ENCODE peak calls at places on chromosomes 3 and 15, in seven cellular contexts. I is K562, K is HepG2, L is HCT116, Q is T47D, J is GM12878, O is SK-N-SH. S is an unnamed sample.
A peak's percentile ranks its signal among the peaks of the same experiment; 100 is the strongest.

GRCh38 chr3:16174389-16174788 is at the start of gene GALNT15:
- DNase-seq in Q (peak; percentile 28), I (no peak), K (no peak), O (peak; percentile 82), J (no peak), L (no peak), S (no peak)

GRCh38 chr15:83108266-83109219 is 1.1 kb downstream of the TM6SF1 start:
- DNase-seq in O (peak; percentile 33), K (no peak), I (no peak), J (peak; percentile 24), Q (no peak), L (no peak), S (no peak)

GRCh38 chr15:35697549-35698299 is 151.8 kb upstream of the DPH6 start:
- DNase-seq in K (no peak), I (no peak), L (no peak), O (no peak), J (no peak), Q (peak; percentile 30), S (no peak)

GRCh38 chr15:64991536-64992135 is 1.9 kb upstream of the SPG21 start:
- DNase-seq in J (no peak), O (no peak), K (no peak), I (no peak), Q (no peak), L (no peak), S (no peak)

GRCh38 chr3:156459434-156459833 is 95.5 kb downstream of the SSR3 start:
- DNase-seq in O (no peak), Q (peak; percentile 37), J (no peak), K (no peak), I (no peak), L (no peak), S (no peak)

GRCh38 chr3:170740726-170741591 is 129.0 kb downstream of the RPL22L1 start:
- DNase-seq in K (no peak), J (no peak), I (no peak), Q (peak; percentile 78), L (no peak), O (no peak), S (no peak)

GRCh38 chr3:24773798-24774197 is 279.1 kb upstream of the THRB start:
- DNase-seq in O (peak; percentile 55), K (peak; percentile 49), J (no peak), Q (peak; percentile 79), I (peak; percentile 17), L (peak; percentile 46), S (peak; percentile 10)

GRCh38 chr15:60651734-60652141 is 172.8 kb upstream of the ICE2 start:
- DNase-seq in O (no peak), Q (no peak), I (no peak), L (no peak), J (peak; percentile 52), K (no peak), S (no peak)

GRCh38 chr3:57288403-57288802 is 4.1 kb downstream of the ASB14 start:
- DNase-seq in O (no peak), K (no peak), Q (no peak), I (no peak), J (no peak), L (no peak), S (no peak)

GRCh38 chr3:197501496-197501878 is 54.3 kb downstream of the BDH1 start:
- DNase-seq in K (peak; percentile 62), O (no peak), L (no peak), J (peak; percentile 45), Q (peak; percentile 86), I (peak; percentile 53), S (no peak)

GRCh38 chr15:70498096-70498626 is 265.2 kb downstream of the UACA start:
- DNase-seq in O (no peak), I (no peak), L (no peak), K (no peak), Q (no peak), J (no peak), S (no peak)

GRCh38 chr3:150248116-150248864 is 159.8 kb upstream of the TSC22D2 start:
- DNase-seq in L (no peak), Q (peak; percentile 38), J (no peak), K (no peak), O (no peak), I (no peak), S (no peak)

GRCh38 chr3:128297401-128298138 is 144.3 kb downstream of the EEFSEC start:
- DNase-seq in K (no peak), O (no peak), Q (peak; percentile 64), L (no peak), J (no peak), I (no peak), S (peak; percentile 23)

GRCh38 chr15:77819271-77819806 is 186.6 kb upstream of the LINGO1 start:
- DNase-seq in O (peak; percentile 79), Q (no peak), I (no peak), J (no peak), K (no peak), L (no peak), S (peak; percentile 61)

GRCh38 chr15:25863067-25863967 is at the start of gene ATP10A:
- DNase-seq in O (peak; percentile 56), Q (peak; percentile 55), L (no peak), I (no peak), K (no peak), J (no peak), S (peak; percentile 73)

GRCh38 chr15:48565560-48566482 is 79.7 kb downstream of the FBN1 start:
- DNase-seq in K (no peak), J (no peak), L (no peak), Q (no peak), O (no peak), I (no peak), S (no peak)

GRCh38 chr15:41862515-41863116 is 24.0 kb downstream of the PLA2G4B start:
- DNase-seq in K (peak; percentile 20), L (peak; percentile 15), O (no peak), Q (peak; percentile 82), I (no peak), J (no peak), S (no peak)

GRCh38 chr15:63232943-63233342 is 43.5 kb downstream of the RAB8B start:
- DNase-seq in I (no peak), J (no peak), O (no peak), K (no peak), L (no peak), Q (no peak), S (no peak)

GRCh38 chr15:85607842-85608241 is 186.9 kb downstream of the KLHL25 start:
- DNase-seq in J (no peak), K (no peak), Q (peak; percentile 14), L (peak; percentile 24), I (no peak), O (no peak), S (no peak)

GRCh38 chr3:61564405-61565059 is 3.2 kb downstream of the PTPRG start:
- DNase-seq in I (peak; percentile 6), J (no peak), K (no peak), L (no peak), Q (no peak), O (peak; percentile 79), S (no peak)

GRCh38 chr3:71127463-71128243 is 455.9 kb downstream of the FOXP1 start:
- DNase-seq in O (no peak), L (no peak), I (peak; percentile 13), K (no peak), J (no peak), Q (no peak), S (no peak)

DNA sequence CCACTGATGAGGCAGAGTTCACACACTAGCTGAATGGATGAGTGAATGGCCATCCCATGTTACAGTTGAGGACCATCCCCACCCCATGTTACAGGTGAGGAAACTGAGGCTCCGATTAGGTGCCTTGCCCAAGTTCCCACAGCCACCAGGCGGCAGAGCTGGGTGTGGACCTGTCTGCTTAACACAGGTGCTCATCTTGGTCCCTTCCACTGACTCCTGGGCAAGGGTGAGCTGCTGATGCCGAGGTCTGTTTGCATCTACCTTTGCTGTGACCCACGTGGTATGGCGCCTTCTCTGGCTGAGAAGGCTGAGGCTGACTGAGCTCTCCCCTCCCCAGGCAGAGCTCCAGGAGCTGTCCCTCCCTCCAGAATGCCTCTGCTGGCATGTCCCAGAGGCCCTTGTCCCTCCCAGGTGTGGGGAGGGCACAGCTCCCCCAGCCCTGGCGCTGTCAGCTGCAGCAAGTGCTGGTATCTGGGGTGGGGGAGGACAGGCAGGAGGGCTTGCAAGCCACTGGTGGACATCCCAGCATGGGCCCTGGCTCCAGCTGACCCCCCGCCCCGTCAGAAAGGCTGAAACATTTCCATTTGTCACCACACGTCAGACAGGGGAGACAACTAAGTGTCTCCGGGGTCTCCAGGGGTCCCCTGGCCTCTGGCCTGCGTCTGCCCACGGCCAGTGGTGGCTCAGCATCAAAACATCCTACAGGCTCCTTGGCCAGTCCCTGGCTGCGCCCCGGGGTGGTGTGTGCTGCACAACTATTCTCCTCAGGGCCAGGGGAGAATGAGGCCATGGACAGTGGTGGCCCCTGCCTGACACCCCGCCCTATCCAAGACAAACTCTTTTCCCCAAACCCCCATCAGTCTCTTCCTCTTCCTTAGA is 105.4 kb downstream of the ADCY5 start:
- DNase-seq in Q (no peak), O (no peak), K (no peak), J (no peak), L (no peak), I (no peak), S (no peak)
- TF ChIP-seq JUND in Q (no peak), O (no peak), K (no peak), J (no peak), L (no peak), I (no peak), S (no peak)

GRCh38 chr3:134922866-134923265 is 127.8 kb downstream of the EPHB1 start:
- DNase-seq in O (no peak), L (no peak), I (no peak), K (no peak), J (no peak), Q (no peak), S (no peak)
- TF ChIP-seq JUND in O (no peak), L (no peak), I (no peak), K (no peak), J (no peak), Q (no peak), S (no peak)

DNA sequence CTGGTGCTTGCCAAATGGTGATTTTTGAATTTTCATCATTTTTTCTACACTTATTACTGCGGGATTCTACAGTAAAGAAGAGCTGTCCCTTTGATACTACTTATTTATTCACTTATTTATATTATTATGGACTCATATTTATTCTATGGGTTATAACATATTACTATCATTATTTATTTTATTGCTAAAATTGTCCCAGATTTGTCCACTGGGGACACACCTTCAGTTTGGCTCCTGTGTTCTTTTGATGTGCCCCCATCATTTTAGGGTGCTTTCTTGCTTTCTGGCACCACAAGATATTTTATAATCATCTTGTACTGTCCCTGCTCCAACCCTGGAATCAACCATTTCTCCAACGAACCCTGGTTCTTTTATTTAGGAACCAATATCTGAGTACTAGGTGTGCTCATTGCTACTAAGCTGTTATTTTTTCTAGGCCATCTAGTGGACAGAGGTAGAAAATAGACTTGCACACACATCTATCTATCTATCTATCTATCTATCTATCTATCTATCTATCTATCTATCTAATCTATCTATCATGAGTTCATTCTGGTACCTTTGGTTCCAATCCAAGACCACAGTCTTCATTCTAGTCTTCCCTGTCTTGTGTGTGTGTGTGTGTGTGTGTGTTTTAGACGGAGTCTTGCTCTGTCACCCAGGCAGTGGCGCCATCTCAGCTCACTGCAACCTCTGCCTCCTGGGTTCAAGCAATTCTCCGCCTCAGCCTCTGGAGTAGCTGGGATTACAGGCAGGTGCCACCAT is 16.0 kb downstream of the SLC22A14 start:
- DNase-seq in Q (no peak), J (peak; percentile 5), I (no peak), L (peak; percentile 15), O (no peak), K (no peak), S (no peak)
- TF ChIP-seq JUND in Q (no peak), J (no peak), I (no peak), L (no peak), O (no peak), K (no peak), S (no peak)

GRCh38 chr3:175311404-175311803 is 452.3 kb downstream of the NAALADL2 start:
- DNase-seq in J (no peak), K (no peak), Q (no peak), L (no peak), I (no peak), O (no peak), S (no peak)
- TF ChIP-seq JUND in J (no peak), K (no peak), Q (no peak), L (no peak), I (no peak), O (no peak), S (no peak)